ENCODE peak calls at places on chromosomes 12 and 14, in six cellular contexts. I, F, W, N, Q and A are unnamed samples.

GRCh38 chr14:82724296-82724695 is 1190.6 kb upstream of the SEL1L start:
- DNase-seq in I (no peak), F (no peak), W (no peak), N (no peak), Q (no peak), A (no peak)

GRCh38 chr12:94284046-94284445 is 135.7 kb downstream of the PLXNC1 start:
- DNase-seq in I (no peak), F (no peak), W (no peak), N (no peak), Q (no peak), A (no peak)

GRCh38 chr12:60169904-60170303 is 574.1 kb downstream of the SLC16A7 start:
- DNase-seq in I (no peak), F (no peak), W (no peak), N (no peak), Q (no peak), A (no peak)

GRCh38 chr14:94600148-94600545 is 12.0 kb upstream of the SERPINA3 start:
- DNase-seq in I (peak), F (no peak), W (no peak), N (no peak), Q (no peak), A (no peak)

GRCh38 chr12:51025748-51026654 is at the start of gene SLC11A2:
- DNase-seq in I (peak), F (peak), W (peak), N (peak), Q (peak), A (peak)

GRCh38 chr14:95784137-95784536 is 70.2 kb upstream of the TCL1A start:
- DNase-seq in I (no peak), F (no peak), W (peak), N (no peak), Q (no peak), A (peak)

GRCh38 chr12:97425802-97426484 is 36.7 kb upstream of the RMST start:
- DNase-seq in I (no peak), F (no peak), W (no peak), N (no peak), Q (no peak), A (no peak)

GRCh38 chr14:71290301-71290700 is 383.0 kb downstream of the PCNX1 start:
- DNase-seq in I (no peak), F (no peak), W (no peak), N (no peak), Q (no peak), A (no peak)

GRCh38 chr12:26870491-26871419 is 37.8 kb upstream of the ITPR2 start:
- DNase-seq in I (no peak), F (no peak), W (no peak), N (peak), Q (no peak), A (peak)

GRCh38 chr14:76701981-76702380 is 59.3 kb upstream of the VASH1 start:
- DNase-seq in I (no peak), F (peak), W (no peak), N (no peak), Q (no peak), A (no peak)

GRCh38 chr14:74018029-74018703 is 922 bp downstream of the ENTPD5 start:
- DNase-seq in I (no peak), F (no peak), W (no peak), N (no peak), Q (no peak), A (peak)

GRCh38 chr14:37591941-37592287 is 3.1 kb downstream of the FOXA1 start:
- DNase-seq in I (no peak), F (no peak), W (peak), N (peak), Q (no peak), A (no peak)

GRCh38 chr12:18750087-18750486 is 12.2 kb downstream of the CAPZA3 start:
- DNase-seq in I (no peak), F (no peak), W (no peak), N (no peak), Q (no peak), A (peak)

GRCh38 chr14:57834001-57834598 is 31.8 kb downstream of the SLC35F4 start:
- DNase-seq in I (no peak), F (no peak), W (no peak), N (no peak), Q (no peak), A (no peak)

GRCh38 chr14:57833304-57833703 is 32.6 kb downstream of the SLC35F4 start:
- DNase-seq in I (no peak), F (no peak), W (no peak), N (peak), Q (peak), A (peak)

GRCh38 chr14:57835751-57836150 is 30.1 kb downstream of the SLC35F4 start:
- DNase-seq in I (no peak), F (no peak), W (no peak), N (no peak), Q (no peak), A (no peak)

GRCh38 chr14:57834961-57835360 is 30.9 kb downstream of the SLC35F4 start:
- DNase-seq in I (no peak), F (no peak), W (no peak), N (no peak), Q (no peak), A (no peak)

DNA sequence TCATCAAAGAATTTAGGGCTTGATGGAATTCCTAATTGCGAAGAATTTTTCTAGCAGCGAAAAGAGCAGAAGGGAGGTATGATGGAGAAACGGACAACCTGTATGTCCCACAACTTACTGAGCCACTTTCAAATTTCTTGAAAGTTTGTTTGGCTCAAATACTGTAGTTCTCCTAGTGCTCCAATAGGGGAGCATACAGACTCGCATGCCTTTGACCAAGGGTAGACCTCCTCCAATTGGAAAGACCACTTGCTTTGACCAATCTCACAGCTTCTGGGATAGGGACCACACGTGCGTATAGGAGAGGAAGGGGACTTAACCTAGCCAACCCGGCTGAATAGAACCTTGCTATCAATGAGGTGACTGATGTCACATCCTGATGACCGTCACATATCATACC is 28.6 kb downstream of the SLC35F4 start:
- DNase-seq in I (no peak), F (no peak), W (no peak), N (no peak), Q (no peak), A (no peak)
- TF ChIP-seq CTCF in I (no peak), F (no peak), W (no peak), N (no peak), Q (no peak), A (no peak)

GRCh38 chr12:130335517-130336392 is 1.9 kb upstream of the PIWIL1 start:
- DNase-seq in I (no peak), F (no peak), W (peak), N (peak), Q (peak), A (peak)
- H3K4me3 ChIP-seq in I (no peak), F (no peak), W (no peak), N (no peak), Q (no peak), A (no peak)

GRCh38 chr14:53793790-53794560 is 162.7 kb downstream of the BMP4 start:
- DNase-seq in I (no peak), F (no peak), W (no peak), N (peak), Q (no peak), A (no peak)

GRCh38 chr14:53796734-53797133 is 159.9 kb downstream of the BMP4 start:
- DNase-seq in I (no peak), F (no peak), W (no peak), N (no peak), Q (no peak), A (no peak)

GRCh38 chr14:53791116-53791515 is 165.5 kb downstream of the BMP4 start:
- DNase-seq in I (no peak), F (no peak), W (no peak), N (no peak), Q (no peak), A (no peak)

GRCh38 chr14:53792909-53793308 is 163.7 kb downstream of the BMP4 start:
- DNase-seq in I (no peak), F (no peak), W (peak), N (no peak), Q (no peak), A (no peak)
- TF ChIP-seq CTCF in I (no peak), F (no peak), W (peak), N (no peak), Q (no peak), A (peak)

GRCh38 chr14:22512106-22512814 is 76.8 kb downstream of the DAD1 start:
- DNase-seq in I (no peak), F (no peak), W (no peak), N (no peak), Q (no peak), A (no peak)
- H3K4me3 ChIP-seq in I (no peak), F (no peak), W (no peak), N (no peak), Q (no peak), A (no peak)